ENCODE peak calls at places on chromosomes 6 and 20, in seven cellular contexts. X, K, V, W, G, T and I are unnamed samples.

GRCh38 chr6:105272783-105273182 is 93.0 kb upstream of the POPDC3 start:
- DNase-seq in K (no peak), G (no peak), X (peak; percentile 18), T (no peak), W (no peak), V (no peak), I (no peak)

GRCh38 chr20:47334022-47334551 is 22.4 kb downstream of the ZMYND8 start:
- DNase-seq in K (no peak), W (no peak), G (no peak), X (peak; percentile 99), V (no peak), T (no peak), I (no peak)

GRCh38 chr20:34350095-34350494 is 13.0 kb upstream of the ITCH start:
- DNase-seq in T (no peak), X (no peak), W (no peak), V (no peak), G (no peak), K (no peak), I (no peak)

GRCh38 chr6:144896876-144897275 is 611.7 kb downstream of the UTRN start:
- DNase-seq in W (no peak), X (no peak), G (no peak), V (no peak), T (no peak), K (no peak), I (no peak)

GRCh38 chr6:43274916-43275597 is 23.0 kb upstream of the SLC22A7 start:
- DNase-seq in G (peak; percentile 87), X (peak; percentile 67), W (no peak), K (no peak), T (peak; percentile 88), V (no peak), I (no peak)

GRCh38 chr6:43771210-43771857 is 1.3 kb downstream of the VEGFA start:
- DNase-seq in G (peak; percentile 86), W (no peak), X (peak; percentile 79), T (peak; percentile 72), K (no peak), V (no peak), I (no peak)

GRCh38 chr6:103081126-103081525 is 1687.6 kb downstream of the GRIK2 start:
- DNase-seq in W (no peak), X (no peak), G (no peak), T (peak; percentile 0), V (no peak), K (no peak), I (no peak)

GRCh38 chr6:71332012-71332411 is 43.4 kb downstream of the OGFRL1 start:
- DNase-seq in K (no peak), V (no peak), W (no peak), T (no peak), G (no peak), X (no peak), I (no peak)

GRCh38 chr6:6604566-6604965 is 16.0 kb downstream of the LY86 start:
- DNase-seq in X (no peak), G (no peak), T (no peak), K (no peak), V (no peak), W (no peak), I (no peak)

GRCh38 chr20:37379967-37380828 is 34.3 kb downstream of the SRC start:
- DNase-seq in K (no peak), T (peak; percentile 3), V (no peak), W (no peak), G (no peak), X (peak; percentile 97), I (no peak)

GRCh38 chr20:59164681-59165388 is 1.2 kb downstream of the ZNF831 start:
- DNase-seq in G (no peak), W (no peak), V (no peak), T (no peak), X (no peak), K (no peak), I (no peak)

GRCh38 chr6:9620687-9621086 is 794.2 kb downstream of the TFAP2A start:
- DNase-seq in K (no peak), W (no peak), T (no peak), X (no peak), G (no peak), V (no peak), I (no peak)

GRCh38 chr6:28947067-28947765 is 23.4 kb upstream of the TRIM27 start:
- DNase-seq in T (no peak), X (no peak), G (no peak), K (no peak), W (no peak), V (no peak), I (no peak)

GRCh38 chr6:456887-457286 is 65.3 kb downstream of the IRF4 start:
- DNase-seq in V (no peak), T (no peak), X (no peak), W (no peak), K (no peak), G (no peak), I (no peak)

GRCh38 chr6:36911946-36912555 is 26.3 kb downstream of the C6orf89 start:
- DNase-seq in G (no peak), W (no peak), T (no peak), K (no peak), X (no peak), V (peak; percentile 11), I (no peak)

GRCh38 chr6:162211022-162211421 is 516.5 kb downstream of the PRKN start:
- DNase-seq in W (no peak), G (no peak), K (no peak), V (no peak), T (no peak), X (no peak), I (no peak)

DNA sequence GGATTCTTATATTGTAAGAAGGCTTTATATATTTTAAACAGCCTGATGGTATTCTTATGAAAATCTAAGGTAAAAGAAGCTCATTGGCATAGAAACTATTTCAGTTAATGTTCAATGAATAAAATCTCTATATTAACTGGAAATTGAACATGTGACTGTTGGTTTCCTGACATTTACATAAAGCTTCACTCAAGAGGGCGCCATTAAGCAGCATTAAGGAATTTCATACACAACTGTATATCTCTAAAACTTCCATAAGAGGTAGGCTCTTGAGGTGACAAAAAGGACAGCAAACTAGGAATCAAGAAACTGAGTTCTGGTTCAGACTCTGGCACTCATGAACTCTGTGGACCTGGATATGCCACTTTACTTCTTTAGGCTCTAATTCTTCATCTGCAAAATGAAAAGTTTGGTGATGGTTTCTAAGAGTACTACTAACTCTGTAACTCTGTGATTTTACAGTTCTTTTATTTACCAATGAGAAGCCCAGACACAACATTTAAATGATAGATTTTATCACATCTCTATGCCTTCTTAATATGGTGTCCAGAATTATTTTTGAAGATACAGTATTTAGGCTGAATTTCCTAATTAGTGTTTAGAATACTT is 147.5 kb downstream of the FLRT3 start:
- DNase-seq in T (peak; percentile 21), K (no peak), V (no peak), G (no peak), W (peak; percentile 31), X (peak; percentile 30), I (no peak)
- TF ChIP-seq YY1 in T (no peak), K (no peak), V (no peak), G (no peak), W (no peak), X (no peak), I (no peak)

DNA sequence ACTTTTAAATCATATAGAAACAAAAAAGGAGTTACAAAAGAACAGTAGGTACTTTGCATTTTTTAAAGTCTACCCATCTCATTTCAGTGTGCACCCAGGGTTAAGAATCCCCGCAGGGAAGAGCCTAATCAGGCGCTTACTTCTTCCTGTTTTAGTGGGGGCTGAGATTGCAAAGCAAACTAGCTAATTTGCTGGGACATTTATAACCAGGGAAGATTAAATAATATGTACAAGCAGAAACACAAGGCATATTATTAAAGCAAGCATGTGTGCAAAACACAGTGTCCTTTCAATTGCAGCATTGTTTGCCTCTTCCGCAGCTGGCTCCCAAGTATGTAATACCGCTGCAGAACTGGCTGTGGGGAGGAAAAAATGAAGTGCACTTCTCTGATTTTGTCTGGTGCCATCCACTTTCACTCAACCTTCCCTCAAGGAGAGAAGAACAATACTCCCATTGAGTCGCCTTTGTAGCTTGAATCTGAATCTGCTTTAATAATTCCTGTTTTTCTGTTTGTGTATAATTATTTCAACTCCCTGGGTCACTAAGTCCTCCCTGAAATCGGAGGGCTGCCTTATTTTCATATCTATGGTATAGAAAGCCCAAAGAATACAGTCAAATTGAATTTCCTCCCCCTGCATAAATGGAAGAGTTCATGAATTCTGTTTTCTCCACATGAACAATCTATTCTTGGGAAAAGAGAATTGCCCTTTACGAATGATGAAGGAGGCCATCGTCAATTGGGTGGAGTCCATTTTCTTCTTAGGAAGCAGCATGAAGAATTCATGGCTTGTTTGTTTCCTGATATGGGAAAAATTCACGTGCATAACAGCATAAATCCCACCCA is 23.3 kb upstream of the BCAS1 start:
- DNase-seq in W (no peak), G (no peak), K (no peak), X (no peak), T (no peak), V (no peak), I (no peak)
- TF ChIP-seq YY1 in W (no peak), G (no peak), K (no peak), X (no peak), T (no peak), V (no peak), I (no peak)

GRCh38 chr20:3889489-3890409 is 562 bp downstream of the PANK2 start:
- DNase-seq in V (no peak), T (peak; percentile 81), W (no peak), G (peak; percentile 72), K (no peak), X (peak; percentile 33), I (no peak)
- TF ChIP-seq YY1 in V (no peak), T (no peak), W (no peak), G (no peak), K (no peak), X (no peak), I (no peak)

GRCh38 chr6:42260972-42261371 is 43.3 kb upstream of the MRPS10 start:
- DNase-seq in K (no peak), W (no peak), X (no peak), T (peak; percentile 83), V (no peak), G (peak; percentile 82), I (no peak)

GRCh38 chr6:42259286-42259685 is 41.6 kb upstream of the MRPS10 start:
- DNase-seq in V (no peak), K (no peak), X (no peak), W (no peak), G (no peak), T (no peak), I (no peak)

GRCh38 chr6:42257614-42258013 is 40.0 kb upstream of the MRPS10 start:
- DNase-seq in X (no peak), W (no peak), T (no peak), G (no peak), K (peak; percentile 73), V (no peak), I (peak; percentile 71)

GRCh38 chr6:42259841-42260395 is 42.3 kb upstream of the MRPS10 start:
- DNase-seq in T (no peak), X (no peak), G (peak; percentile 42), W (no peak), V (no peak), K (no peak), I (no peak)

GRCh38 chr6:42260424-42260888 is 42.8 kb upstream of the MRPS10 start:
- DNase-seq in G (peak; percentile 79), T (no peak), V (no peak), X (peak; percentile 44), W (peak; percentile 83), K (no peak), I (no peak)
- TF ChIP-seq YY1 in G (no peak), T (no peak), V (no peak), X (no peak), W (peak; percentile 14), K (no peak), I (no peak)

GRCh38 chr6:136921521-136921935 is 573 bp upstream of the SLC35D3 start:
- DNase-seq in V (no peak), T (peak; percentile 85), X (no peak), K (no peak), W (no peak), G (no peak), I (no peak)
- TF ChIP-seq YY1 in V (no peak), T (no peak), X (no peak), K (no peak), W (no peak), G (no peak), I (no peak)